ENCODE peak calls at places on chromosomes 4 and X, in ten cellular contexts. One of them, this sample, is unnamed.

GRCh38 chr4:143185253-143186107 is 763 bp downstream of the USP38 start:
- DNase-seq in GM12891: no peak
- DNase-seq in uterus: no peak
- DNase-seq in transverse colon: peak; percentile 16
- DNase-seq in right lobe of liver: peak; percentile 62
- DNase-seq in lower leg skin: peak; percentile 87
- DNase-seq in IMR-90: peak; percentile 8
- DNase-seq in esophagus squamous epithelium: no peak
- DNase-seq in sigmoid colon: peak; percentile 67
- DNase-seq in ovary: peak; percentile 45
- DNase-seq in this sample: no peak

GRCh38 chrX:72105436-72105835 is 26.3 kb downstream of the RTL5 start:
- DNase-seq in GM12891: no peak
- DNase-seq in uterus: no peak
- DNase-seq in transverse colon: no peak
- DNase-seq in right lobe of liver: no peak
- DNase-seq in lower leg skin: peak; percentile 40
- DNase-seq in IMR-90: no peak
- DNase-seq in esophagus squamous epithelium: no peak
- DNase-seq in sigmoid colon: no peak
- DNase-seq in ovary: no peak
- DNase-seq in this sample: no peak

GRCh38 chr4:184684491-184685189 is 35.1 kb downstream of the PRIMPOL start:
- DNase-seq in GM12891: no peak
- DNase-seq in uterus: no peak
- DNase-seq in transverse colon: no peak
- DNase-seq in right lobe of liver: no peak
- DNase-seq in lower leg skin: no peak
- DNase-seq in IMR-90: peak; percentile 17
- DNase-seq in esophagus squamous epithelium: no peak
- DNase-seq in sigmoid colon: no peak
- DNase-seq in ovary: no peak
- DNase-seq in this sample: no peak

GRCh38 chr4:23614284-23614892 is 275.5 kb downstream of the PPARGC1A start:
- DNase-seq in GM12891: peak; percentile 2
- DNase-seq in uterus: no peak
- DNase-seq in transverse colon: no peak
- DNase-seq in right lobe of liver: no peak
- DNase-seq in lower leg skin: no peak
- DNase-seq in IMR-90: peak; percentile 1
- DNase-seq in esophagus squamous epithelium: no peak
- DNase-seq in sigmoid colon: no peak
- DNase-seq in ovary: no peak
- DNase-seq in this sample: no peak

GRCh38 chrX:40922307-40922706 is 162.9 kb upstream of the USP9X start:
- DNase-seq in GM12891: no peak
- DNase-seq in uterus: no peak
- DNase-seq in transverse colon: no peak
- DNase-seq in right lobe of liver: no peak
- DNase-seq in lower leg skin: no peak
- DNase-seq in IMR-90: peak; percentile 44
- DNase-seq in esophagus squamous epithelium: no peak
- DNase-seq in sigmoid colon: no peak
- DNase-seq in ovary: no peak
- DNase-seq in this sample: no peak

GRCh38 chrX:133638285-133638684 is 223.0 kb upstream of the GPC4 start:
- DNase-seq in GM12891: no peak
- DNase-seq in uterus: no peak
- DNase-seq in transverse colon: no peak
- DNase-seq in right lobe of liver: no peak
- DNase-seq in lower leg skin: no peak
- DNase-seq in IMR-90: no peak
- DNase-seq in esophagus squamous epithelium: no peak
- DNase-seq in sigmoid colon: no peak
- DNase-seq in ovary: no peak
- DNase-seq in this sample: no peak

GRCh38 chr4:152032722-152033131 is 271.9 kb upstream of the GATB start:
- DNase-seq in GM12891: no peak
- DNase-seq in uterus: no peak
- DNase-seq in transverse colon: no peak
- DNase-seq in right lobe of liver: no peak
- DNase-seq in lower leg skin: no peak
- DNase-seq in IMR-90: peak; percentile 88
- DNase-seq in esophagus squamous epithelium: no peak
- DNase-seq in sigmoid colon: no peak
- DNase-seq in ovary: no peak
- DNase-seq in this sample: no peak

GRCh38 chr4:154205471-154205870 is 286.1 kb downstream of the DCHS2 start:
- DNase-seq in GM12891: no peak
- DNase-seq in uterus: no peak
- DNase-seq in transverse colon: no peak
- DNase-seq in right lobe of liver: no peak
- DNase-seq in lower leg skin: no peak
- DNase-seq in IMR-90: no peak
- DNase-seq in esophagus squamous epithelium: no peak
- DNase-seq in sigmoid colon: no peak
- DNase-seq in ovary: no peak
- DNase-seq in this sample: no peak

GRCh38 chrX:112841114-112841819 is 636 bp upstream of the AMOT start:
- DNase-seq in GM12891: peak; percentile 43
- DNase-seq in uterus: peak; percentile 88
- DNase-seq in transverse colon: peak; percentile 88
- DNase-seq in right lobe of liver: peak; percentile 88
- DNase-seq in lower leg skin: peak; percentile 94
- DNase-seq in IMR-90: peak; percentile 87
- DNase-seq in esophagus squamous epithelium: peak; percentile 5
- DNase-seq in sigmoid colon: peak; percentile 93
- DNase-seq in ovary: peak; percentile 84
- DNase-seq in this sample: peak; percentile 61
- TF ChIP-seq POLR2A in GM12891: no peak
- TF ChIP-seq POLR2A in uterus: no peak
- TF ChIP-seq POLR2A in transverse colon: peak; percentile 28
- TF ChIP-seq POLR2A in right lobe of liver: no peak
- TF ChIP-seq POLR2A in lower leg skin: no peak
- TF ChIP-seq POLR2A in IMR-90: no peak
- TF ChIP-seq POLR2A in esophagus squamous epithelium: no peak
- TF ChIP-seq POLR2A in sigmoid colon: no peak
- TF ChIP-seq POLR2A in ovary: no peak
- TF ChIP-seq POLR2A in this sample: no peak

GRCh38 chrX:47226531-47227333 is 6.1 kb upstream of the USP11 start:
- DNase-seq in GM12891: no peak
- DNase-seq in uterus: no peak
- DNase-seq in transverse colon: no peak
- DNase-seq in right lobe of liver: peak; percentile 39
- DNase-seq in lower leg skin: peak; percentile 81
- DNase-seq in IMR-90: no peak
- DNase-seq in esophagus squamous epithelium: no peak
- DNase-seq in sigmoid colon: peak; percentile 55
- DNase-seq in ovary: no peak
- DNase-seq in this sample: no peak
- TF ChIP-seq POLR2A in GM12891: no peak
- TF ChIP-seq POLR2A in uterus: no peak
- TF ChIP-seq POLR2A in transverse colon: no peak
- TF ChIP-seq POLR2A in right lobe of liver: no peak
- TF ChIP-seq POLR2A in lower leg skin: no peak
- TF ChIP-seq POLR2A in IMR-90: no peak
- TF ChIP-seq POLR2A in esophagus squamous epithelium: no peak
- TF ChIP-seq POLR2A in sigmoid colon: no peak
- TF ChIP-seq POLR2A in ovary: no peak
- TF ChIP-seq POLR2A in this sample: no peak

GRCh38 chr4:99458911-99459447 is 23.8 kb upstream of the ADH7 start:
- DNase-seq in GM12891: no peak
- DNase-seq in uterus: no peak
- DNase-seq in transverse colon: no peak
- DNase-seq in right lobe of liver: no peak
- DNase-seq in lower leg skin: no peak
- DNase-seq in IMR-90: peak; percentile 4
- DNase-seq in esophagus squamous epithelium: no peak
- DNase-seq in sigmoid colon: no peak
- DNase-seq in ovary: no peak
- DNase-seq in this sample: no peak

GRCh38 chr4:99462875-99463464 is 27.8 kb upstream of the ADH7 start:
- DNase-seq in GM12891: peak; percentile 27
- DNase-seq in uterus: peak; percentile 65
- DNase-seq in transverse colon: peak; percentile 63
- DNase-seq in right lobe of liver: peak; percentile 57
- DNase-seq in lower leg skin: no peak
- DNase-seq in IMR-90: peak; percentile 72
- DNase-seq in esophagus squamous epithelium: no peak
- DNase-seq in sigmoid colon: peak; percentile 80
- DNase-seq in ovary: peak; percentile 24
- DNase-seq in this sample: peak; percentile 11

GRCh38 chr4:99463566-99463965 is 28.4 kb upstream of the ADH7 start:
- DNase-seq in GM12891: no peak
- DNase-seq in uterus: no peak
- DNase-seq in transverse colon: no peak
- DNase-seq in right lobe of liver: no peak
- DNase-seq in lower leg skin: no peak
- DNase-seq in IMR-90: no peak
- DNase-seq in esophagus squamous epithelium: no peak
- DNase-seq in sigmoid colon: no peak
- DNase-seq in ovary: no peak
- DNase-seq in this sample: no peak

GRCh38 chr4:99459546-99460042 is 24.5 kb upstream of the ADH7 start:
- DNase-seq in GM12891: no peak
- DNase-seq in uterus: no peak
- DNase-seq in transverse colon: no peak
- DNase-seq in right lobe of liver: no peak
- DNase-seq in lower leg skin: no peak
- DNase-seq in IMR-90: no peak
- DNase-seq in esophagus squamous epithelium: no peak
- DNase-seq in sigmoid colon: no peak
- DNase-seq in ovary: no peak
- DNase-seq in this sample: no peak

GRCh38 chr4:99461623-99462401 is 26.7 kb upstream of the ADH7 start:
- DNase-seq in GM12891: no peak
- DNase-seq in uterus: no peak
- DNase-seq in transverse colon: no peak
- DNase-seq in right lobe of liver: peak; percentile 84
- DNase-seq in lower leg skin: no peak
- DNase-seq in IMR-90: no peak
- DNase-seq in esophagus squamous epithelium: no peak
- DNase-seq in sigmoid colon: no peak
- DNase-seq in ovary: no peak
- DNase-seq in this sample: no peak
- TF ChIP-seq POLR2A in GM12891: no peak
- TF ChIP-seq POLR2A in uterus: no peak
- TF ChIP-seq POLR2A in transverse colon: no peak
- TF ChIP-seq POLR2A in right lobe of liver: no peak
- TF ChIP-seq POLR2A in lower leg skin: no peak
- TF ChIP-seq POLR2A in IMR-90: no peak
- TF ChIP-seq POLR2A in esophagus squamous epithelium: no peak
- TF ChIP-seq POLR2A in sigmoid colon: no peak
- TF ChIP-seq POLR2A in ovary: no peak
- TF ChIP-seq POLR2A in this sample: no peak

DNA sequence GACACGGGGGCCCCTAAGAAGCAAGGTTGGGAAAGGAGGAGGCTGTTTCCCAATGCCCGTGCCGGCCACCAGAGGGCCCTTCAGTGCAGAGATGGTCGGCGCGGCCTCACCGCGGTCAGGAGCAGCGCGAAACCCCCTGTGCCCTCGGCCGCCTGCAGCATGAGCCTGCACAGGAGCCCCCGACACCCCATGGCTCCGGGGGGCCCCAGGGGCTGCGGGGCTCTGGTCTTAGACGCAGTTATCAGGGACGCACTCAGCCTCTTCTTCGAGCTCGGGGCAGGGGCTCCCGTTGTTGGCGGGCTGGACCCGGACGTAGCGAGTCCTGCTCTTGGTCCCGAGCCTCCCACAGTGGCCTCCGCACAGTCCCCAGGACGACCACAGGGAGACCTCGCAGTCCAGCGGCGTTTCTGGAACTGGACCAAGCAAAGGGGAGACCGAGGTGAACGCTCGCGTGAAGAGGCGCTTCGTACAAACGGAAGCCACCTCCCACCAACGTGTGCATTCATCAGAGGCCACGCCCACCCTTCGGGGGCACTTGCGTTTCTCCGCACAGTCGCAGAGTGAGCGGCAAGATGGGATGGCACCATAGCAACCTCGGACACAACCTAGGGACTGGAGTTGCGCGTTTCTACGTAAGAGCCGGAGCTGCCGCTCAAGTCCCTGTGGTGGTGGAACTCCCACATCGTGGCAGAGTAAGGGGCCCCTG is 5.0 kb downstream of the SPON2 start:
- DNase-seq in GM12891: peak; percentile 77
- DNase-seq in uterus: peak; percentile 82
- DNase-seq in transverse colon: peak; percentile 92
- DNase-seq in right lobe of liver: peak; percentile 85
- DNase-seq in lower leg skin: peak; percentile 95
- DNase-seq in IMR-90: peak; percentile 79
- DNase-seq in esophagus squamous epithelium: no peak
- DNase-seq in sigmoid colon: peak; percentile 92
- DNase-seq in ovary: peak; percentile 83
- DNase-seq in this sample: peak; percentile 70
- TF ChIP-seq POLR2A in GM12891: no peak
- TF ChIP-seq POLR2A in uterus: peak; percentile 20
- TF ChIP-seq POLR2A in transverse colon: peak; percentile 36
- TF ChIP-seq POLR2A in right lobe of liver: no peak
- TF ChIP-seq POLR2A in lower leg skin: no peak
- TF ChIP-seq POLR2A in IMR-90: no peak
- TF ChIP-seq POLR2A in esophagus squamous epithelium: no peak
- TF ChIP-seq POLR2A in sigmoid colon: no peak
- TF ChIP-seq POLR2A in ovary: no peak
- TF ChIP-seq POLR2A in this sample: peak; percentile 27

DNA sequence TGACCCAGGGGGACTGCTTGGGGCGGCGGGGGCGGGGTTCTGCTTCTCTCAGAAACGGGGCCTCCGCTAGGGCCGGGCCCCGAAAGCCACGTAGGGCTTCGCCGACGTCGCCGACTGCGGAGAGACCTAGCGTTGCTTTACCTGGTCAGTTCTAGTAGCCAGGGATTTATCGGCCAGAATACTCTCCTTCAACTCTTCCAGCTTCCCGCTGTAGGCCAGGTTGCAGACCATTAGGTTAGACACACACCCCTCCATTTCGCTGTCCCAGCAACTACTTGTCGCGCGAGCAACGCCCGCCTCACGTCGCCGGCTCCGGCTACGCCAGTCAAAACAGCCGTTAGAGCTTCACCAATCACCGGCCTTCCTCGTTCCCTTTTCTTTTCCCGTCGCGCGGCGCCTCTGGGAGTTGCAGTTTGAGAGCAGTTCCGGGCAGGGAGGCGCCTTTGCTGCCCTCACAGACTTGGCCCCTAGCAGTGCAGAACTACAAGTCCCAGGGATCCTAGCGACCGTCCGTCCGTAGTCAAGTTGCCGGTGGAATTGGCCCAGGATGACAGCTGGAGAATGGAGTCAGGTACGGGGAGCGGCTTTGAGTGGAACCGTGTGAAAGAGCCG is at the start of the genes ATG4A and PSMD10:
- DNase-seq in GM12891: peak; percentile 26
- DNase-seq in uterus: peak; percentile 92
- DNase-seq in transverse colon: peak; percentile 94
- DNase-seq in right lobe of liver: peak; percentile 95
- DNase-seq in lower leg skin: peak; percentile 98
- DNase-seq in IMR-90: peak; percentile 93
- DNase-seq in esophagus squamous epithelium: peak; percentile 53
- DNase-seq in sigmoid colon: peak; percentile 96
- DNase-seq in ovary: peak; percentile 88
- DNase-seq in this sample: peak; percentile 51
- TF ChIP-seq POLR2A in GM12891: no peak
- TF ChIP-seq POLR2A in uterus: peak; percentile 72
- TF ChIP-seq POLR2A in transverse colon: peak; percentile 84
- TF ChIP-seq POLR2A in right lobe of liver: peak; percentile 56
- TF ChIP-seq POLR2A in lower leg skin: no peak
- TF ChIP-seq POLR2A in IMR-90: peak; percentile 83
- TF ChIP-seq POLR2A in esophagus squamous epithelium: peak; percentile 7
- TF ChIP-seq POLR2A in sigmoid colon: peak; percentile 48
- TF ChIP-seq POLR2A in ovary: peak; percentile 66
- TF ChIP-seq POLR2A in this sample: peak; percentile 46

This sample was measured in H54.